ENCODE peak calls at places on chromosome 20, in five cellular contexts. Y is mesenchymal stem cell, Z is IMR-90, F is H1, A is trophoblast cell. D is an unnamed sample.

GRCh38 chr20:22464312-22465003 is 119.9 kb downstream of the FOXA2 start:
- DNase-seq in Y (no peak), Z (no peak), F (no peak), A (no peak), D (no peak)

GRCh38 chr20:57498425-57499400 is 26.2 kb downstream of the CTCFL start:
- DNase-seq in Y (peak), Z (peak), F (no peak), A (no peak), D (no peak)

GRCh38 chr20:39876974-39877615 is 811.9 kb downstream of the MAFB start:
- DNase-seq in Y (no peak), Z (no peak), F (no peak), A (no peak), D (no peak)

GRCh38 chr20:14632906-14633305 is 295.5 kb upstream of the FLRT3 start:
- DNase-seq in Y (no peak), Z (no peak), F (no peak), A (no peak), D (no peak)

GRCh38 chr20:60266184-60266823 is 308.1 kb downstream of the CDH26 start:
- DNase-seq in Y (no peak), Z (no peak), F (no peak), A (no peak), D (no peak)

GRCh38 chr20:22346716-22347115 is 237.7 kb downstream of the FOXA2 start:
- DNase-seq in Y (no peak), Z (no peak), F (no peak), A (no peak), D (no peak)

GRCh38 chr20:23155141-23155590 is 69.0 kb upstream of the CD93 start:
- DNase-seq in Y (no peak), Z (no peak), F (no peak), A (no peak), D (no peak)

GRCh38 chr20:35009665-35010328 is 54.1 kb downstream of the MYH7B start:
- DNase-seq in Y (no peak), Z (no peak), F (no peak), A (no peak), D (no peak)

GRCh38 chr20:13816757-13817156 is 31.9 kb downstream of the NDUFAF5 start:
- DNase-seq in Y (no peak), Z (no peak), F (no peak), A (no peak), D (no peak)

GRCh38 chr20:1841554-1842140 is 53.6 kb upstream of the SIRPA start:
- DNase-seq in Y (peak), Z (peak), F (no peak), A (no peak), D (no peak)

GRCh38 chr20:9573598-9573997 is 59.2 kb downstream of the LAMP5 start:
- DNase-seq in Y (no peak), Z (no peak), F (no peak), A (no peak), D (peak)

GRCh38 chr20:1657556-1658334 is at the start of gene SIRPG:
- DNase-seq in Y (no peak), Z (no peak), F (no peak), A (no peak), D (no peak)

GRCh38 chr20:59144179-59144830 is 19.3 kb upstream of the ZNF831 start:
- DNase-seq in Y (no peak), Z (no peak), F (no peak), A (no peak), D (no peak)

GRCh38 chr20:4111440-4112411 is 96.4 kb upstream of the RNF24 start:
- DNase-seq in Y (no peak), Z (no peak), F (no peak), A (no peak), D (no peak)

GRCh38 chr20:4341804-4342560 is 326.6 kb upstream of the RNF24 start:
- DNase-seq in Y (peak), Z (peak), F (no peak), A (no peak), D (no peak)

GRCh38 chr20:22560817-22561216 is 23.6 kb downstream of the FOXA2 start:
- DNase-seq in Y (no peak), Z (no peak), F (no peak), A (no peak), D (no peak)

DNA sequence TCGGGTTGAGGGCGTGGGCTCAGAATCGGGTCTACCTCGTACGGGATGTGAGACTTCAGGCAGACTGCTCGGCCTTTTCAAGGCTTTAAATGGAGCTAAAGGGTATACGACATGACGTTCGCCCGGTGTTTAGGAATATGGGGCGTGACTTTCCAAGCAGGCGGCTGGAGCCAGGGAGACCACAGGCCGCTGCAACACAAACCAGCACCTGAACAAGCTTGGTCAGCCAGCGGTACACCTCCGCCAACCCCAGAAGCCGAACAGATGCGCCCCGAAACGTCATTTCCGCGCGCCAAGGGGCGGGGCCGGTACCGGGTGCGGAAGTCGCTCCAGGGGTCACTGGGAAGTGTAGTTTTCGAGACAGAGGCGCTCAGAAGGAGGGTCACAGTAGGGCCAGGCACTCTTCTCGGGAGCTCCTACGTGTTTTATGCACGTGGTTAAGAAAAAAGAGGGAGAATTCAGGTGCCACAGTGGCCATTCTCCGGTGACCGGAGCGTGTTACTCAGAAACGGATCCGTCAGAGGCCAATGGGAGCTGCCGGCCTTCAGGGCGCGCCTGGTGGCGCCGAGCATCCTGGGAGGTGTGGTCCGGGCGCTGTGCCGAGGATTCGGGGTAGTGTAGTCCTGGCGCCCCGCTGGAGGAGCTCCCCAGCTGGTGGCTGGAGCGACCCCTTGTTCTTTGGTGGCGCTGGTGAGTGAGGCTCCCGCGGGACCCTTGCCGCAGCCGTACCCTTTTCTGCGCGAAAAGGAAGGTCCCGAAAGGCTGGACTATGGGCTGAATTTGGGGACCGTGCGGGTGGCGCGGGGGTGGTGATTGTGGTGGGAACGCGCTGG is at the start of gene ZNF133:
- DNase-seq in Y (peak), Z (peak), F (peak), A (peak), D (peak)
- H3K14ac ChIP-seq in Y (no peak), Z (peak), F (no peak), A (peak), D (peak)

GRCh38 chr20:56391037-56391436 is 978 bp downstream of the AURKA start:
- DNase-seq in Y (no peak), Z (no peak), F (no peak), A (no peak), D (no peak)
- H3K4me3 ChIP-seq in Y (peak), Z (peak), F (peak), A (peak), D (peak)

GRCh38 chr20:44208770-44209169 is 1.8 kb downstream of the OSER1 start:
- DNase-seq in Y (peak), Z (peak), F (no peak), A (peak), D (no peak)

GRCh38 chr20:44212792-44213191 is 2.2 kb upstream of the OSER1 start:
- DNase-seq in Y (no peak), Z (peak), F (no peak), A (no peak), D (no peak)

GRCh38 chr20:44209691-44210421 is 715 bp downstream of the OSER1 start:
- DNase-seq in Y (peak), Z (peak), F (no peak), A (no peak), D (peak)

GRCh38 chr20:44210422-44211176 is at the start of gene OSER1:
- DNase-seq in Y (peak), Z (peak), F (peak), A (peak), D (peak)

GRCh38 chr20:44211177-44212039 is 837 bp upstream of the OSER1 start:
- DNase-seq in Y (peak), Z (peak), F (no peak), A (no peak), D (no peak)
- H3K14ac ChIP-seq in Y (no peak), Z (peak), F (no peak), A (no peak), D (no peak)

GRCh38 chr20:63553933-63554290 is at the start of gene FNDC11:
- DNase-seq in Y (peak), Z (no peak), F (no peak), A (no peak), D (peak)

GRCh38 chr20:63554361-63555278 is 661 bp downstream of the FNDC11 start:
- DNase-seq in Y (no peak), Z (no peak), F (no peak), A (no peak), D (no peak)

GRCh38 chr20:63552481-63553249 is 1.3 kb upstream of the FNDC11 start:
- DNase-seq in Y (no peak), Z (no peak), F (peak), A (no peak), D (no peak)

GRCh38 chr20:63551068-63551467 is 2.9 kb upstream of the FNDC11 start:
- DNase-seq in Y (peak), Z (no peak), F (no peak), A (no peak), D (no peak)

DNA sequence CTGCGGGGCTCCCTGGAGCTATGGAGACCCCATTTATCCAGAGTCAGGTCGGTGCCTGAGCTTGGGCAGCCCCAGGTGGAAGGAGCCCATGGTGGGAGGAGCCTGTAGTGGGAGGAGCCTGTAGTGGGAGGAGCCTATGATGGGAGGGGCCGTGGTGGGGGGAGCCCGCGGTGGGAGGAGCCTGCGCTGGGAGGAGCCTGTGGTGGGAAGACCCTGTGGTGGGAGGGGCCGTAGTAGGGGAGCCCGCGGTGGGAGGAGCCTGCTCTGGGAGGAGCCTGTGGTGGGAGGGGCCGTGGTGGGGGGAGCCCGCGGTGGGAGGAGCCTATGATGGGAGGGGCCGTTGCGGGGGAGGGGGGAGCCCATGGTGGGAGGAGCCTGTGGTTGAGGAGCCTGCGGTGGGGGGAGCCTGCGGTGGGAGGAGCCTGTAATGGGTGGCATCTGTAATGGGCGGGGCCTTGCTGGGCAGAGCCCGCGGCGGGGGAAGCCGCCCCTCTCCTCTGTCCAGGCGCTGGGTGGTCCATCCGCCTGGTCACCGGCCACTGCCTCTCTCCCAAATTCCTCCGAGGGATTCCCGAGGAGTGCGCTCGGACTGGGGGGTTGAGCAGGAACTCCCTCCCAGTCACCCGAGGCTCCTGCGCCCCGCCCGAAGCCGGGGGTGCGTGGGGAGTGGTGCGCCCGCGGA is 567 bp upstream of the FNDC11 start:
- DNase-seq in Y (peak), Z (peak), F (peak), A (no peak), D (peak)
- H3K4me3 ChIP-seq in Y (peak), Z (peak), F (peak), A (peak), D (peak)

GRCh38 chr20:45647441-45648050 is 16.5 kb upstream of the WFDC9 start:
- DNase-seq in Y (no peak), Z (no peak), F (no peak), A (no peak), D (no peak)
- H3K14ac ChIP-seq in Y (no peak), Z (no peak), F (no peak), A (no peak), D (peak)

DNA sequence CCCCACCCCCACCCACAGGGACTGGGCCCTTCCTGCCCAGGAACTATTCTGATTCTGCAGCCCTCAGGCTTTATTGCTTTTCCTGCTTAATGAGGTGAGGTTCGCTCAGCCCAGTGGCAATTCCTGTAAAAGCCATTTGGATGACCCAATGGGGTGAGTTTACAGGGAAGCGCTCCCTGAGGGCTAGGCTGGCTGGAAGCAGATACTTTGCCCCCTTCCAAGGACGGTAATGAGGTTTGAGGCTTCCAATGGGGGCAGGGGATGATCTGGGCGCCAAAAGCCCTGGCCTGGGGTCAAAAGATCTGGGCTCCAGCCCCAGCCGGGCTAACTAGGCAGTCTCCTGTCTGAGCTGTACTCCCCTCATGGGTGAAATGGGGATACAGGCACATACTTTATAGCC is 41.8 kb downstream of the RIPOR3 start:
- DNase-seq in Y (no peak), Z (no peak), F (no peak), A (no peak), D (no peak)
- H3K4me3 ChIP-seq in Y (no peak), Z (no peak), F (no peak), A (no peak), D (no peak)

DNA sequence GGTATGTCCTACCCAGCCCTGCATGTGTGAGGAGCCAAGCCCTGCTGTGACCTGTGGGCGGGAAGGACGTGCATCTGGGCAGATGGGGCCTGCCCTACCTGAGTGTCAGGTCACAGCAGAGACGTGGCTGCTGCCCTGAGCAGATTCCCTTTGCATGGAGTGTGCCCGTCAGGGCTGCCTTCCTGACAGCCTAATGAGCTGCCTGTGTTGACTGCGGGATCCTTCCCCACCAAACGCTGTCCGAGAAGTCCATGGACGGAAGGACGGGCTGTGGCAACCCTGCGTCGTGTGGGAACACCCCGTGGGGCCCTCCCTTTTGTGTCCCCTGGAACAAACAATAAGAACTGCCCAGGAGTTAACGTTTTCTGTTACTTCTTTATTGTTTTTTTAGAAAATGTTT is 343.2 kb downstream of the CDH4 start:
- DNase-seq in Y (no peak), Z (no peak), F (no peak), A (no peak), D (no peak)
- H3K14ac ChIP-seq in Y (no peak), Z (no peak), F (no peak), A (no peak), D (peak)

GRCh38 chr20:44572551-44573500 is 9.6 kb upstream of the PKIG start:
- DNase-seq in Y (peak), Z (peak), F (no peak), A (peak), D (no peak)

GRCh38 chr20:44573501-44573869 is 8.9 kb upstream of the PKIG start:
- DNase-seq in Y (no peak), Z (no peak), F (no peak), A (no peak), D (no peak)

GRCh38 chr20:44574372-44574771 is 8.0 kb upstream of the PKIG start:
- DNase-seq in Y (no peak), Z (no peak), F (no peak), A (no peak), D (no peak)

GRCh38 chr20:44579313-44580090 is 2.9 kb upstream of the PKIG start:
- DNase-seq in Y (no peak), Z (no peak), F (no peak), A (no peak), D (peak)

DNA sequence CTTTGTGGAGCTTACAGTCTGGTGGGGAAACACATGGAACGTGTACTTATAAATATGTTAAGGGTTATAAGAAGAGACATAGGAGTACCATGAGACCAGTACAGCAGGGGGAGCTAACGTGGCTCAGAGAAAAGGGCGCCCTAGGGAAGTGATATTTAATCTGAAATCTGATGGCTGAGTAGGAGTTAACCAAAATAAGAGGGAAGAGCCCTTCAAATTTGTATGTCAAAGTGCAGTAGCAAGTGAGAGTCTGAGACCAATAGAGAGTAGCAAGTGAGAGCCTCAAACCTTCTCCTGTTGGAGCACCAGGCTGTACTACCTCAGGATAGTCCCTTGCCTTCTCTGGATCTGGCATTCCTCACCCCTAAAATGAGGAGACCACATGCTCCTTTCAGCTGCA is 6.1 kb upstream of the PKIG start:
- DNase-seq in Y (peak), Z (peak), F (no peak), A (peak), D (no peak)
- H3K4me3 ChIP-seq in Y (peak), Z (no peak), F (no peak), A (no peak), D (no peak)

D was measured in neuronal stem cell.